ENCODE peak calls at places on chromosomes 2 and 18, in ten cellular contexts. I is WTC11; H is Right ventricle myocardium inferior; M is progenitor cell of endocrine pancreas; P is spleen; W is activated naive CD8-positive, alpha-beta T cell treated with anti-CD3 and anti-CD28 coated beads, Interleukin-2, amount 50 U/mL, for 16 hours; U is ureter; A is activated T-cell treated with anti-CD3 and anti-CD28 coated beads for 1 hour; Q is activated CD8-positive, alpha-beta memory T cell treated with anti-CD3 and anti-CD28 coated beads, Interleukin-2, amount 50 U/mL, for 48 hours; Z is Peyer's patch. T is an unnamed sample.
A peak's percentile ranks its signal among the peaks of the same experiment; 100 is the strongest.

GRCh38 chr2:13821255-13821880 is 811.1 kb upstream of the LRATD1 start:
- DNase-seq in M (no peak), A (no peak), P (no peak), I (no peak), W (no peak), Z (no peak), U (no peak), H (no peak), Q (no peak), T (no peak)

GRCh38 chr2:199442173-199442572 is 15.6 kb downstream of the SATB2 start:
- DNase-seq in Z (no peak), W (no peak), Q (no peak), U (no peak), A (no peak), I (no peak), P (no peak), H (no peak), M (no peak), T (no peak)

GRCh38 chr2:15363142-15363541 is 198.0 kb downstream of the NBAS start:
- DNase-seq in H (no peak), I (no peak), P (no peak), M (no peak), U (no peak), A (no peak), Q (no peak), Z (no peak), W (no peak), T (no peak)

GRCh38 chr2:207090389-207090788 is 75.4 kb downstream of the KLF7 start:
- DNase-seq in H (no peak), W (no peak), Q (no peak), P (no peak), M (no peak), A (no peak), U (no peak), I (no peak), Z (no peak), T (no peak)

GRCh38 chr18:67010916-67011315 is 407.0 kb upstream of the CDH19 start:
- DNase-seq in Z (no peak), H (no peak), I (no peak), W (no peak), M (no peak), P (no peak), Q (no peak), A (no peak), U (no peak), T (no peak)

GRCh38 chr2:54499666-54500065 is 43.5 kb downstream of the SPTBN1 start:
- DNase-seq in M (no peak), W (no peak), Z (no peak), P (no peak), U (no peak), H (no peak), I (no peak), A (no peak), Q (no peak), T (no peak)

GRCh38 chr2:235445116-235445515 is 48.7 kb upstream of the AGAP1 start:
- DNase-seq in Z (no peak), P (no peak), I (no peak), M (no peak), H (no peak), Q (no peak), W (no peak), U (no peak), A (no peak), T (no peak)

GRCh38 chr2:20452551-20452950 is 5.7 kb downstream of the RHOB start:
- DNase-seq in I (no peak), Q (peak; percentile 43), P (peak; percentile 43), U (peak; percentile 50), A (no peak), W (no peak), M (no peak), Z (no peak), H (no peak), T (no peak)

GRCh38 chr18:69944434-69944833 is 3.2 kb downstream of the CD226 start:
- DNase-seq in P (no peak), Q (no peak), A (no peak), Z (no peak), U (no peak), H (no peak), I (no peak), W (no peak), M (no peak), T (no peak)